ENCODE peak calls at places on chromosomes 12 and 14, in nine cellular contexts. Z is body of pancreas, I is testis, G is transverse colon, R is Peyer's patch, N is sigmoid colon, X is upper lobe of left lung, Q is heart left ventricle, U is spleen. Y is an unnamed sample. For H3K9me3, the result is how much of the 10 kb centered on the place peaks cover.

GRCh38 chr12:89960607-89961394 is 252.2 kb upstream of the ATP2B1 start:
- DNase-seq in I (no peak), X (no peak), Z (no peak), U (no peak), R (no peak), G (peak), N (no peak), Q (no peak), Y (no peak)

GRCh38 chr14:24307575-24308341 is at the start of gene CIDEB:
- DNase-seq in G (peak), Q (no peak), U (peak), I (peak), Z (peak), X (peak), N (peak), R (peak), Y (no peak)

GRCh38 chr14:94679106-94679819 is 67.1 kb downstream of the SERPINA3 start:
- DNase-seq in R (no peak), G (no peak), I (peak), N (peak), U (peak), Q (no peak), X (peak), Z (no peak), Y (no peak)

GRCh38 chr12:113299619-113300237 is 35.2 kb downstream of the SLC8B1 start:
- DNase-seq in I (peak), N (peak), X (peak), R (no peak), Q (peak), Z (peak), U (no peak), G (peak), Y (no peak)

GRCh38 chr12:117119592-117120198 is 20.5 kb upstream of the TESC start:
- DNase-seq in G (no peak), U (no peak), Q (no peak), N (no peak), Z (peak), I (no peak), X (no peak), R (no peak), Y (no peak)

GRCh38 chr14:36553650-36554260 is 28.7 kb downstream of the NKX2-8 start:
- DNase-seq in N (no peak), I (peak), U (no peak), R (no peak), G (no peak), X (no peak), Z (peak), Q (no peak), Y (no peak)

GRCh38 chr14:68841030-68841809 is 48.4 kb upstream of the ZFP36L1 start:
- DNase-seq in N (no peak), I (no peak), X (no peak), R (no peak), Q (no peak), U (no peak), Z (no peak), G (no peak), Y (no peak)

GRCh38 chr14:56002876-56003625 is 115.2 kb upstream of the PELI2 start:
- DNase-seq in N (no peak), U (peak), R (no peak), Z (no peak), G (no peak), Q (no peak), X (no peak), I (no peak), Y (no peak)

GRCh38 chr12:127680516-127680915 is 586.5 kb upstream of the TMEM132C start:
- DNase-seq in I (no peak), N (no peak), Q (no peak), Z (no peak), R (no peak), U (no peak), G (no peak), X (no peak), Y (no peak)

GRCh38 chr14:91068642-91069041 is 8.2 kb upstream of the RPS6KA5 start:
- DNase-seq in R (no peak), Q (no peak), N (no peak), Z (no peak), I (no peak), X (no peak), G (no peak), U (no peak), Y (no peak)

GRCh38 chr14:37150414-37150813 is 22.0 kb downstream of the SLC25A21 start:
- DNase-seq in N (no peak), R (no peak), I (no peak), X (no peak), Z (no peak), U (no peak), G (no peak), Q (no peak), Y (no peak)

GRCh38 chr12:100576311-100577036 is 3.0 kb downstream of the GAS2L3 start:
- DNase-seq in Q (no peak), R (no peak), Z (no peak), N (no peak), G (no peak), I (no peak), U (no peak), X (no peak), Y (no peak)

GRCh38 chr14:71711619-71712018 is 220.6 kb upstream of the RGS6 start:
- DNase-seq in I (no peak), R (no peak), G (no peak), Z (no peak), X (no peak), Q (no peak), N (no peak), U (no peak), Y (no peak)

GRCh38 chr14:49999216-49999761 is 106.4 kb downstream of the ARF6 start:
- DNase-seq in R (peak), Q (peak), Z (peak), G (peak), I (peak), U (peak), N (peak), X (peak), Y (peak)

GRCh38 chr12:56261503-56262230 is 3.5 kb upstream of the ANKRD52 start:
- DNase-seq in N (no peak), Z (no peak), G (peak), R (no peak), U (no peak), Q (no peak), X (no peak), I (no peak), Y (no peak)

GRCh38 chr14:55874785-55875184 is 243.4 kb upstream of the PELI2 start:
- DNase-seq in G (no peak), N (no peak), R (no peak), X (no peak), Q (no peak), Z (no peak), I (no peak), U (no peak), Y (no peak)

GRCh38 chr14:96629558-96630222 is 127.5 kb downstream of the PAPOLA start:
- DNase-seq in U (peak), R (peak), Q (no peak), G (peak), N (no peak), Z (no peak), X (no peak), I (no peak), Y (no peak)

GRCh38 chr14:29494312-29494711 is 433.3 kb downstream of the PRKD1 start:
- DNase-seq in X (no peak), U (no peak), Q (no peak), R (no peak), G (no peak), Z (no peak), N (no peak), I (no peak), Y (no peak)

GRCh38 chr14:32939254-32940065 is 781 bp downstream of the NPAS3 start:
- DNase-seq in U (peak), Z (peak), R (peak), G (peak), I (peak), Q (peak), N (peak), X (peak), Y (no peak)

GRCh38 chr12:27179399-27180214 is 64.5 kb upstream of the STK38L start:
- DNase-seq in I (no peak), R (no peak), G (no peak), U (no peak), X (peak), Q (no peak), N (no peak), Z (no peak), Y (no peak)

GRCh38 chr12:8572507-8572906 is 31.8 kb upstream of the CLEC4E start:
- DNase-seq in Z (no peak), Q (no peak), G (no peak), U (no peak), R (no peak), I (no peak), X (peak), N (no peak), Y (no peak)
- H3K9me3 ChIP-seq in Z (under half), Q (under half), G (under half), U (under half), R (under half), I (under half), X (under half), N (under half), Y (under half)

DNA sequence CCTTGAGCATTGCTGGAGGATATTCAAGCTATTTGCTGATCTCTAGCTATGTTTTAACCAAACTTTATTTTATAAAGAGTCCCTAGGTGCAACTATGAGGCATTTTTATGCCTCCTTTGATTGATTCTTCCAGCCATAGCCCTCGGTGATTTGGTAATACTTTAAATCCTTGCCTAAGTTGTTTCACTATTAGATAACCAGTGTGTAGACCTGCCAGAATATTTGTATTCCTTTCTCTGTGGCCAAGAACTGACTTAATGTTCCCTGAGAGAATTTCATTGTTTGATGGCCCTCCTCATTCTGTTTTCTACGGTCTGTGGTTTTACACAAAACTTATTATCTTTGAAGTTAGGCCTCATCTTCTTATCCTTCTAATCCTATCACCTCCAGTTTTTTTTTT is 109.6 kb upstream of the MDGA2 start:
- DNase-seq in N (no peak), U (no peak), R (no peak), X (no peak), G (no peak), Q (no peak), I (no peak), Z (no peak), Y (no peak)
- TF ChIP-seq POLR2A in N (no peak), U (no peak), R (no peak), X (no peak), G (no peak), Q (no peak), I (no peak), Z (no peak), Y (no peak)

GRCh38 chr12:34363050-34363673 is 340.9 kb downstream of the ALG10 start:
- DNase-seq in X (no peak), R (no peak), I (no peak), N (no peak), G (no peak), U (no peak), Z (no peak), Q (no peak), Y (no peak)
- H3K9me3 ChIP-seq in X (under half), R (under half), I (under half), N (under half), G (under half), U (under half), Z (under half), Q (under half), Y (half or more)

DNA sequence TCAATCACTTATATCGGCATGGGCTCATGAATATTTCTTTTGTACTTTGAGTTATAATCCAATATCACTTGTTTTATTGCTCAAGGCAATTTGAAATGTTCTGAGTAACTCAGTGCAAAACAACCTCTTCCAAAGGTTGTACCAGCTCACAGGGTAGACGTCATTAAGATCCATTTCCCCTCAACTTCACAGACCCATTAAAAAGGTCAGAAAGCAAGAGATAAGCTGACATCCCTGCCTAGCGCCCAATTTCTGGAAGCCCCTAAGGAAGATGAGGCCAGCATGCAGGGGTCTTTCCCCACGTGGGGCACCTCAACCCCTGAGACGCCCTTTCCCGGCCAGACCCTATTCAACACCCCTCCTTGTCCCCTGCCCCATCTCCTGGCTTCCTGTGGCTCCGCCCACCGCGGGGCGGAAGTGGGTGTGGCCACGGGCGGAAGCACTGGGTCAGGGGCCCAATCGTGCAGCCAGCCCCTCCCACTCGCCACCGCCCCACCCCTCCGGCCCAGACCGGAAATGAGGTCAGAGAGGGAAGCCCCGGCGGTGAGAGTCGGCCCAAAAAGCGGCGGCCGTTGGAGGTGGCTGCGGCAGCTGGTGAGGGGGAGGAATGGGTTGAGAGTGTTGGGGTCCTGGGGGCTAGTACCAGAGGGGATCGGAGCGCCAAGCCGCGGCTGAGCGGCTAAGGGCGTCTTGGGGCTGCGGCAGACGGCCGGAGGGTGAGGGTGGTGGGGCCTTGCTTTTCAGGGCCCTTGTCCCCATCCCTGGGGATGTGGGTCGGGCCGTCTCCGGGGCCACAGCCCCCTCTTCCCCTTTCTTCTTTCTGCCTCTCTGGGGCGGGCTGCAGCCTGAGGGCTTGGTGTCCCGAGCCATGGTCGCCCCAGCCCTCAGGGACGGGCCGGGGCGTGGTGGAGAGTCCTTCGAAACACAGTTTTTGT is at the start of gene GPATCH2L:
- DNase-seq in N (peak), I (peak), R (peak), Q (peak), G (peak), U (peak), X (peak), Z (peak), Y (peak)
- TF ChIP-seq POLR2A in N (peak), I (peak), R (peak), Q (no peak), G (peak), U (peak), X (peak), Z (peak), Y (no peak)

DNA sequence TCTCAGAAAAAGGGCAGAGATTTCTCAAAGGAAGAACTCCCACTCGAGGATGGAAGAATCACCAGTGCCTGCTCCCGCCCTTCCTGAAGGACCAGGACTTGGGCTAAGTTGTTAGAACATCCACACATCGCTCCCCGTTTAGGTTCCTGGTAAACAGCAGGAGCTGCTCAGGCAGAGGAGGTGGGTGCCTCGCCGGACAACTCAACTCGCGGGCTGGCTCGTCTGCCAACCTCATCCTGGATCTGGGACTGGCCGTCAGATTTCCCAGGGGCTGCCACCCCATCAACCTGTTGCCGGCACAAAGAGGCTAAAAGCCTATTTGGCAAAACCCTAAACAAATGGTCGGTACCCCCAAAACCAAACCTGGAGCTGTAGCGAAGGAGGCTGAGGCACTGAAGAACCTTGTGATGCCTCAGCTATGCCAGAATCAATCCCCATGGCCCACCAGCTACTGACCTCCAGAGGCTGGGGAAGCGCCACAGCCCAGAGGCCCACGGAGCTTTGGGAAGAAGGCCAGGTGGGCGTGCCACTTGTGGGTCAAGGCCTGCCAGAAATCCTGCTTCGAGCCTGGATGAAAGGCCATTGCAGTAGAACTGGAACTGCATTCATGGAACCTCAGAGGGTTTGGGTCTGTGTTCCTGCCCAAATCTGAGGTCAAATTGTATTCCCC is 42.9 kb downstream of the RIMBP2 start:
- DNase-seq in R (no peak), Z (no peak), N (no peak), I (no peak), X (no peak), Q (no peak), G (no peak), U (peak), Y (no peak)
- H3K9me3 ChIP-seq in R (under half), Z (under half), N (under half), I (under half), X (under half), Q (under half), G (under half), U (under half), Y (under half)

GRCh38 chr14:76153919-76154318 is 2.2 kb downstream of the GPATCH2L start:
- DNase-seq in R (no peak), Z (no peak), N (no peak), I (no peak), G (no peak), U (no peak), X (no peak), Q (no peak), Y (no peak)
- TF ChIP-seq POLR2A in R (no peak), Z (no peak), N (no peak), I (no peak), G (no peak), U (no peak), X (no peak), Q (no peak), Y (no peak)

GRCh38 chr14:101057394-101057793 is 153.9 kb upstream of the RTL1 start:
- DNase-seq in R (no peak), I (no peak), Z (no peak), X (no peak), U (no peak), Q (no peak), N (no peak), G (no peak), Y (no peak)

GRCh38 chr14:101060171-101060601 is 156.7 kb upstream of the RTL1 start:
- DNase-seq in G (no peak), U (peak), N (peak), R (no peak), I (no peak), X (no peak), Z (no peak), Q (peak), Y (no peak)

GRCh38 chr14:101056446-101056845 is 152.9 kb upstream of the RTL1 start:
- DNase-seq in N (peak), X (no peak), R (no peak), U (no peak), I (no peak), G (no peak), Z (no peak), Q (no peak), Y (no peak)

GRCh38 chr14:101055776-101056374 is 152.4 kb upstream of the RTL1 start:
- DNase-seq in G (no peak), U (peak), Z (no peak), Q (peak), N (no peak), R (no peak), I (no peak), X (no peak), Y (no peak)

GRCh38 chr14:101058571-101058970 is 155.0 kb upstream of the RTL1 start:
- DNase-seq in Z (no peak), U (no peak), X (no peak), I (no peak), R (no peak), G (no peak), Q (no peak), N (no peak), Y (no peak)
- H3K9me3 ChIP-seq in Z (under half), U (under half), X (under half), I (under half), R (under half), G (under half), Q (under half), N (under half), Y (under half)

DNA sequence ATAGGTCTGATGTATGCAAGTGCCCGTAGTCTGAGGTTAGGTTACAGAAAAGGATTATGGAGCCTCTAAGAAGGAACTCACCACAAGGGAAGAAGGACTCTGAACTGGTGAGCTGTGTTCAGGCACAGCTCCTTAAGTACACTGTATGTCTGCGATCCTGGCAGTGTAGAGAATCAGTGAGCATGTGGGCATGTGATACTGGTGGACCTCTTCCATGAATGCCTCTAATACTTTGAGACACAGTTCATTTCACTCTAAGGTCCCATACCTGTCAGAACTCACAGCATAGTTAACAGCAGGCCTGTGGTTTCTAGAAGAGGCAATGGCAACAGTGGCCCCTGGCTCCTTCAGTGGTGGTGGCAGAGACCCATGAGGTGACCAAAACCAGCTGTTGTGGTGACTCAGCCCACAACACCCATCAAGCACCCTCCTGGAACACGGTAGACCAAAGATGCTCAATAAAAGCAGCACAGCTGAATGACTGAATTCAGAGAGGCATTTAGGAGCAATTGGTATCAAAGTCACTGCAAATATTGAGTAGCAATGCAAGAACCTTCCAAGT is 6.9 kb upstream of the OR6J1 start:
- DNase-seq in Q (no peak), U (no peak), Z (no peak), G (no peak), I (no peak), X (no peak), R (no peak), N (no peak), Y (no peak)
- TF ChIP-seq POLR2A in Q (no peak), U (no peak), Z (no peak), G (no peak), I (no peak), X (no peak), R (no peak), N (no peak), Y (no peak)

Y was measured in esophagus squamous epithelium.